ENCODE peak calls at places on chromosomes 12 and 14, in four cellular contexts. Q, I, N and H are unnamed samples.

GRCh38 chr12:93184664-93185368 is 192.9 kb upstream of the NUDT4 start:
- DNase-seq in Q (no peak), I (no peak), N (no peak), H (no peak)

GRCh38 chr12:70543444-70543843 is 93.8 kb downstream of the PTPRB start:
- DNase-seq in Q (peak), I (no peak), N (no peak), H (no peak)

GRCh38 chr12:76890407-76891143 is 11.8 kb upstream of the CSRP2 start:
- DNase-seq in Q (no peak), I (no peak), N (no peak), H (no peak)

GRCh38 chr12:10186299-10186698 is 7.5 kb downstream of the TMEM52B start:
- DNase-seq in Q (no peak), I (no peak), N (no peak), H (no peak)

GRCh38 chr12:119082496-119082895 is 96.2 kb upstream of the HSPB8 start:
- DNase-seq in Q (no peak), I (no peak), N (no peak), H (no peak)

GRCh38 chr12:56634242-56634836 is 4.2 kb upstream of the BAZ2A start:
- DNase-seq in Q (no peak), I (no peak), N (peak), H (peak)

GRCh38 chr12:132145334-132145733 is 1.1 kb downstream of the NOC4L start:
- DNase-seq in Q (no peak), I (peak), N (no peak), H (no peak)

GRCh38 chr12:12350868-12351463 is 924 bp upstream of the MANSC1 start:
- DNase-seq in Q (peak), I (no peak), N (no peak), H (peak)

GRCh38 chr12:92506460-92506859 is 196.3 kb upstream of the PLEKHG7 start:
- DNase-seq in Q (no peak), I (no peak), N (no peak), H (no peak)

GRCh38 chr14:80446356-80446755 is 235.1 kb upstream of the DIO2 start:
- DNase-seq in Q (peak), I (no peak), N (no peak), H (no peak)

GRCh38 chr12:29838768-29839167 is 55.0 kb upstream of the TMTC1 start:
- DNase-seq in Q (no peak), I (no peak), N (no peak), H (no peak)

GRCh38 chr12:25769076-25769945 is 189.2 kb upstream of the RASSF8 start:
- DNase-seq in Q (peak), I (no peak), N (no peak), H (no peak)

GRCh38 chr12:31887109-31887811 is 72.0 kb upstream of the RESF1 start:
- DNase-seq in Q (no peak), I (no peak), N (no peak), H (no peak)

GRCh38 chr14:70934084-70934483 is 26.8 kb downstream of the PCNX1 start:
- DNase-seq in Q (peak), I (no peak), N (no peak), H (no peak)

GRCh38 chr12:124782132-124782531 is 81.5 kb downstream of the SCARB1 start:
- DNase-seq in Q (no peak), I (no peak), N (no peak), H (no peak)

DNA sequence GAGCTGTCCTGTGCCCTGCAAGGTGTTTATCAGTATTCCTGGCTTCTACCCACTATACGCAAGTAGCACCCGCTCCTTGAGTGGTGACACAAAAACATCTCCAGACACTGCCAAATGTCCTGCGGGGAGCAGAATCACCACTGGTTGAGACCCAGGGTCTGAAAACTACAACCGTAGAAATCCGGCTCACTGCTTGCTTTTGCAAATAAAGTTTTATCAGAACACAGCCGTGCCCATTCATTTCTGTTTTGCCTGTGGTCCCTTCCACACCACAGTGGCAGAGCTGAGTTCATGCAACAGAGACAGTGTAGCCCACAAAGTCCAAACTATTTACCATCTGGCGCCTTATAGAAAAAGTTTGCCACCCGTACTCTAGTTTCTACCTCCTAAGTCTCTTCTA is 125.7 kb upstream of the DIO3 start:
- DNase-seq in Q (no peak), I (no peak), N (no peak), H (no peak)
- TF ChIP-seq POLR2A in Q (no peak), I (no peak), N (no peak), H (no peak)

DNA sequence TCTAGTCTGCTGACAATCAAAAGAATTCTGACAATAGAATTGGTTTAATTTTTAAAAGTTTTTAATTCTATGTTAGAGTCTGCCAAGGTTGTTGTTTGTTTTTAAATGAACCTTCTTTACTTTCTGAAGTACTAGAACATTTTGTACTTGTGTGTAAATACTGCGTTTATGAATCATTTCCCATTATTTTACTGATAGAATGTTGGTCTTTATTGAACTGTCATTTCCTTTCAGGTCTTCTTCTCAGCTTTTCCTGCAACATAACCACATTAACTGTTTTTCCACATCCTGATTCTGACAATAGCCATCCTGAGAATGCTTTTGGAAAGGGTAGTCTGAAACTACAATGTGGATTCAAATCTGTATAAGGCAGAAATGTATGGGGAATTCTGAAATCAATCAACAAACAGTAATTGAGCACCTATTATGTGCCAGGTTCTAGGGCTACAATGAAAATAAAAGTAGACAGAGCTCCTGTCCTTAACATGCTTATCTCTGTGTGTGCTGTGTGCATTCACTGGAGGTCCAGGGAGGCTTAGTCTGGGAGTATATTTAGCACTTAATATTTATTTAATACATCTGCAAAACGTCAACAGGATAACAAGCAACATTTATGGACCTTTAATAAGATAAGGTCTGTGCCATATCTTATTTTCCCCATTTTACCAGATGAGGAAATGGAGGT is 73.1 kb upstream of the SLC38A2 start:
- DNase-seq in Q (no peak), I (no peak), N (no peak), H (no peak)
- TF ChIP-seq POLR2A in Q (no peak), I (no peak), N (no peak), H (no peak)

GRCh38 chr12:6647083-6647604 is at the start of gene ACRBP:
- DNase-seq in Q (peak), I (peak), N (peak), H (peak)
- TF ChIP-seq POLR2A in Q (no peak), I (peak), N (peak), H (peak)

GRCh38 chr14:51491036-51491545 is 160.6 kb upstream of the FRMD6 start:
- DNase-seq in Q (no peak), I (no peak), N (no peak), H (no peak)
- TF ChIP-seq POLR2A in Q (no peak), I (no peak), N (no peak), H (no peak)

DNA sequence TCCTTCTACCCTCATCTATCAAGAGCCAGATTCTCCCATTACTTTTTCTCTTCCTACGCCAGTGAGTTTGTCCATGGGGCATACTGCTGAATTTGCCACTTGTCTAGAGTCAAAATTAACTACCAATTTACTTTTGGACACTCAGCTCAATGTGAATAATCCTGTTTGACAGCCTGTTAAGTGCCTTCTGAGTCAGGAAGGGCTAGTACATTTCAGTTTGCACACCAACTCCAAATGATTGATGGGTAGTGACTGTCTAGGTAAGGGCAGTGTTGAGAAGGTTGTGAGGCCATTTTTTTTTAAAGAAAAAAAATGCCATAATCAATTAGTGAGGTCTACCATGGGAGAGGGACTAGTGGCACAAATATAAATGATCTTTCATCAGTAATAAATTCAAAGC is 21.8 kb upstream of the TRIM9 start:
- DNase-seq in Q (no peak), I (no peak), N (no peak), H (no peak)
- TF ChIP-seq POLR2A in Q (no peak), I (no peak), N (no peak), H (no peak)

GRCh38 chr14:74712499-74713394 is at the start of the genes AREL1 and FCF1:
- DNase-seq in Q (peak), I (peak), N (peak), H (no peak)
- TF ChIP-seq POLR2A in Q (peak), I (peak), N (peak), H (peak)

GRCh38 chr14:49770212-49770817 is 2.4 kb downstream of the KLHDC2 start:
- DNase-seq in Q (peak), I (no peak), N (no peak), H (no peak)
- TF ChIP-seq POLR2A in Q (no peak), I (no peak), N (no peak), H (no peak)